ENCODE peak calls at places on chromosomes 2 and 18, in ten cellular contexts. One of them, this sample, is unnamed.

GRCh38 chr2:230778350-230779140 is 65.9 kb downstream of the CAB39 start:
- DNase-seq in NB4: no peak
- DNase-seq in lower leg skin: no peak
- DNase-seq in heart left ventricle: no peak
- DNase-seq in lower lobe of right lung: no peak
- DNase-seq in epithelial cell of esophagus: no peak
- DNase-seq in dorsolateral prefrontal cortex: no peak
- DNase-seq in breast epithelium: no peak
- DNase-seq in fibroblast of the aortic adventitia: peak; percentile 34
- DNase-seq in IMR-90: no peak
- DNase-seq in this sample: no peak

GRCh38 chr2:205555816-205556215 is 126.5 kb upstream of the NRP2 start:
- DNase-seq in lower lobe of right lung: no peak
- DNase-seq in dorsolateral prefrontal cortex: no peak
- DNase-seq in fibroblast of the aortic adventitia: no peak
- DNase-seq in epithelial cell of esophagus: no peak
- DNase-seq in lower leg skin: no peak
- DNase-seq in breast epithelium: no peak
- DNase-seq in heart left ventricle: no peak
- DNase-seq in NB4: no peak
- DNase-seq in IMR-90: no peak
- DNase-seq in this sample: no peak

GRCh38 chr2:18465979-18466378 is 94.5 kb downstream of the RDH14 start:
- DNase-seq in dorsolateral prefrontal cortex: no peak
- DNase-seq in IMR-90: peak; percentile 44
- DNase-seq in breast epithelium: no peak
- DNase-seq in NB4: no peak
- DNase-seq in lower lobe of right lung: no peak
- DNase-seq in heart left ventricle: no peak
- DNase-seq in fibroblast of the aortic adventitia: no peak
- DNase-seq in epithelial cell of esophagus: no peak
- DNase-seq in lower leg skin: no peak
- DNase-seq in this sample: no peak

GRCh38 chr2:102143450-102143985 is 972 bp downstream of the IL1R1 start:
- DNase-seq in IMR-90: peak; percentile 47
- DNase-seq in heart left ventricle: peak; percentile 53
- DNase-seq in dorsolateral prefrontal cortex: no peak
- DNase-seq in lower lobe of right lung: no peak
- DNase-seq in epithelial cell of esophagus: no peak
- DNase-seq in lower leg skin: peak; percentile 21
- DNase-seq in breast epithelium: no peak
- DNase-seq in NB4: no peak
- DNase-seq in fibroblast of the aortic adventitia: peak; percentile 77
- DNase-seq in this sample: no peak

GRCh38 chr2:223599646-223600009 is 2.5 kb downstream of the SCG2 start:
- DNase-seq in breast epithelium: no peak
- DNase-seq in dorsolateral prefrontal cortex: no peak
- DNase-seq in epithelial cell of esophagus: no peak
- DNase-seq in heart left ventricle: no peak
- DNase-seq in IMR-90: no peak
- DNase-seq in lower lobe of right lung: no peak
- DNase-seq in fibroblast of the aortic adventitia: peak; percentile 19
- DNase-seq in NB4: no peak
- DNase-seq in lower leg skin: no peak
- DNase-seq in this sample: no peak

GRCh38 chr2:16623046-16623445 is 42.6 kb downstream of the CYRIA start:
- DNase-seq in IMR-90: peak; percentile 95
- DNase-seq in lower leg skin: no peak
- DNase-seq in NB4: no peak
- DNase-seq in epithelial cell of esophagus: peak; percentile 82
- DNase-seq in lower lobe of right lung: no peak
- DNase-seq in fibroblast of the aortic adventitia: no peak
- DNase-seq in heart left ventricle: no peak
- DNase-seq in dorsolateral prefrontal cortex: no peak
- DNase-seq in breast epithelium: no peak
- DNase-seq in this sample: no peak

GRCh38 chr18:5964996-5965395 is 69.7 kb upstream of the TMEM200C start:
- DNase-seq in lower lobe of right lung: no peak
- DNase-seq in breast epithelium: no peak
- DNase-seq in lower leg skin: no peak
- DNase-seq in epithelial cell of esophagus: no peak
- DNase-seq in NB4: no peak
- DNase-seq in fibroblast of the aortic adventitia: no peak
- DNase-seq in heart left ventricle: no peak
- DNase-seq in IMR-90: no peak
- DNase-seq in dorsolateral prefrontal cortex: no peak
- DNase-seq in this sample: no peak

GRCh38 chr2:127891806-127892205 is 6.0 kb upstream of the AMMECR1L start:
- DNase-seq in fibroblast of the aortic adventitia: no peak
- DNase-seq in lower lobe of right lung: peak; percentile 67
- DNase-seq in lower leg skin: no peak
- DNase-seq in heart left ventricle: no peak
- DNase-seq in NB4: no peak
- DNase-seq in dorsolateral prefrontal cortex: no peak
- DNase-seq in IMR-90: no peak
- DNase-seq in breast epithelium: no peak
- DNase-seq in epithelial cell of esophagus: no peak
- DNase-seq in this sample: no peak

GRCh38 chr2:201768918-201769317 is 11.8 kb downstream of the ALS2 start:
- DNase-seq in breast epithelium: no peak
- DNase-seq in lower leg skin: no peak
- DNase-seq in NB4: no peak
- DNase-seq in lower lobe of right lung: no peak
- DNase-seq in heart left ventricle: no peak
- DNase-seq in fibroblast of the aortic adventitia: peak; percentile 66
- DNase-seq in epithelial cell of esophagus: no peak
- DNase-seq in IMR-90: peak; percentile 62
- DNase-seq in dorsolateral prefrontal cortex: no peak
- DNase-seq in this sample: no peak

GRCh38 chr2:39942970-39943369 is 163.9 kb upstream of the THUMPD2 start:
- DNase-seq in heart left ventricle: no peak
- DNase-seq in IMR-90: peak; percentile 33
- DNase-seq in epithelial cell of esophagus: peak; percentile 9
- DNase-seq in fibroblast of the aortic adventitia: peak; percentile 49
- DNase-seq in lower lobe of right lung: no peak
- DNase-seq in NB4: no peak
- DNase-seq in dorsolateral prefrontal cortex: no peak
- DNase-seq in breast epithelium: no peak
- DNase-seq in lower leg skin: no peak
- DNase-seq in this sample: no peak

GRCh38 chr2:16612490-16612889 is 53.1 kb downstream of the CYRIA start:
- DNase-seq in IMR-90: no peak
- DNase-seq in NB4: no peak
- DNase-seq in dorsolateral prefrontal cortex: no peak
- DNase-seq in heart left ventricle: no peak
- DNase-seq in lower lobe of right lung: no peak
- DNase-seq in lower leg skin: no peak
- DNase-seq in fibroblast of the aortic adventitia: no peak
- DNase-seq in breast epithelium: no peak
- DNase-seq in epithelial cell of esophagus: no peak
- DNase-seq in this sample: no peak

GRCh38 chr18:35477974-35478373 is 19.8 kb downstream of the INO80C start:
- DNase-seq in fibroblast of the aortic adventitia: no peak
- DNase-seq in epithelial cell of esophagus: no peak
- DNase-seq in lower lobe of right lung: no peak
- DNase-seq in heart left ventricle: no peak
- DNase-seq in dorsolateral prefrontal cortex: no peak
- DNase-seq in NB4: no peak
- DNase-seq in IMR-90: no peak
- DNase-seq in lower leg skin: no peak
- DNase-seq in breast epithelium: no peak
- DNase-seq in this sample: no peak

DNA sequence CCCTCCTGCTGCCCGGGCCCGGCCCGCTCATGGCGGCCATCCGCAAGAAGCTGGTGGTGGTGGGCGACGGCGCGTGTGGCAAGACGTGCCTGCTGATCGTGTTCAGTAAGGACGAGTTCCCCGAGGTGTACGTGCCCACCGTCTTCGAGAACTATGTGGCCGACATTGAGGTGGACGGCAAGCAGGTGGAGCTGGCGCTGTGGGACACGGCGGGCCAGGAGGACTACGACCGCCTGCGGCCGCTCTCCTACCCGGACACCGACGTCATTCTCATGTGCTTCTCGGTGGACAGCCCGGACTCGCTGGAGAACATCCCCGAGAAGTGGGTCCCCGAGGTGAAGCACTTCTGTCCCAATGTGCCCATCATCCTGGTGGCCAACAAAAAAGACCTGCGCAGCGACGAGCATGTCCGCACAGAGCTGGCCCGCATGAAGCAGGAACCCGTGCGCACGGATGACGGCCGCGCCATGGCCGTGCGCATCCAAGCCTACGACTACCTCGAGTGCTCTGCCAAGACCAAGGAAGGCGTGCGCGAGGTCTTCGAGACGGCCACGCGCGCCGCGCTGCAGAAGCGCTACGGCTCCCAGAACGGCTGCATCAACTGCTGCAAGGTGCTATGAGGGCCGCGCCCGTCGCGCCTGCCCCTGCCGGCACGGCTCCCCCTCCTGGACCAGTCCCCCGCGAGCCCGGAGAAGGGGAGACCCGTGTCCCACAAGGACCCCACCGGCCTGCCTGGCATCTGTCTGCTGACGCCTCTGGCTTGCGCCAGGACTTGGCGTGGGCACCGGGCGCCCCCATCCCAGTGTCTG is 767 bp downstream of the RHOB start:
- DNase-seq in lower lobe of right lung: peak; percentile 75
- DNase-seq in heart left ventricle: peak; percentile 61
- DNase-seq in dorsolateral prefrontal cortex: peak; percentile 63
- DNase-seq in fibroblast of the aortic adventitia: peak; percentile 58
- DNase-seq in lower leg skin: peak; percentile 48
- DNase-seq in epithelial cell of esophagus: peak; percentile 38
- DNase-seq in NB4: peak; percentile 39
- DNase-seq in breast epithelium: peak; percentile 64
- DNase-seq in IMR-90: peak; percentile 41
- DNase-seq in this sample: no peak
- TF ChIP-seq CTCF in lower lobe of right lung: no peak
- TF ChIP-seq CTCF in heart left ventricle: no peak
- TF ChIP-seq CTCF in dorsolateral prefrontal cortex: no peak
- TF ChIP-seq CTCF in fibroblast of the aortic adventitia: no peak
- TF ChIP-seq CTCF in lower leg skin: no peak
- TF ChIP-seq CTCF in epithelial cell of esophagus: no peak
- TF ChIP-seq CTCF in NB4: no peak
- TF ChIP-seq CTCF in breast epithelium: peak; percentile 15
- TF ChIP-seq CTCF in IMR-90: no peak
- TF ChIP-seq CTCF in this sample: no peak

GRCh38 chr18:61062241-61062640 is 271.0 kb upstream of the CDH20 start:
- DNase-seq in heart left ventricle: no peak
- DNase-seq in lower leg skin: no peak
- DNase-seq in epithelial cell of esophagus: no peak
- DNase-seq in lower lobe of right lung: no peak
- DNase-seq in breast epithelium: no peak
- DNase-seq in fibroblast of the aortic adventitia: no peak
- DNase-seq in IMR-90: no peak
- DNase-seq in NB4: no peak
- DNase-seq in dorsolateral prefrontal cortex: no peak
- DNase-seq in this sample: no peak
- TF ChIP-seq CTCF in heart left ventricle: no peak
- TF ChIP-seq CTCF in lower leg skin: no peak
- TF ChIP-seq CTCF in epithelial cell of esophagus: no peak
- TF ChIP-seq CTCF in lower lobe of right lung: no peak
- TF ChIP-seq CTCF in breast epithelium: no peak
- TF ChIP-seq CTCF in fibroblast of the aortic adventitia: no peak
- TF ChIP-seq CTCF in IMR-90: no peak
- TF ChIP-seq CTCF in NB4: no peak
- TF ChIP-seq CTCF in dorsolateral prefrontal cortex: no peak
- TF ChIP-seq CTCF in this sample: no peak

GRCh38 chr18:23779696-23780303 is 90.5 kb downstream of the LAMA3 start:
- DNase-seq in IMR-90: peak; percentile 28
- DNase-seq in lower lobe of right lung: no peak
- DNase-seq in dorsolateral prefrontal cortex: no peak
- DNase-seq in NB4: no peak
- DNase-seq in breast epithelium: no peak
- DNase-seq in lower leg skin: no peak
- DNase-seq in heart left ventricle: no peak
- DNase-seq in epithelial cell of esophagus: peak; percentile 26
- DNase-seq in fibroblast of the aortic adventitia: peak; percentile 23
- DNase-seq in this sample: no peak
- TF ChIP-seq CTCF in IMR-90: peak; percentile 11
- TF ChIP-seq CTCF in lower lobe of right lung: no peak
- TF ChIP-seq CTCF in dorsolateral prefrontal cortex: no peak
- TF ChIP-seq CTCF in NB4: no peak
- TF ChIP-seq CTCF in breast epithelium: no peak
- TF ChIP-seq CTCF in lower leg skin: no peak
- TF ChIP-seq CTCF in heart left ventricle: no peak
- TF ChIP-seq CTCF in epithelial cell of esophagus: no peak
- TF ChIP-seq CTCF in fibroblast of the aortic adventitia: no peak
- TF ChIP-seq CTCF in this sample: no peak

GRCh38 chr2:162574615-162575452 is 230.9 kb downstream of the GCA start:
- DNase-seq in heart left ventricle: no peak
- DNase-seq in fibroblast of the aortic adventitia: no peak
- DNase-seq in IMR-90: no peak
- DNase-seq in NB4: no peak
- DNase-seq in breast epithelium: no peak
- DNase-seq in lower lobe of right lung: no peak
- DNase-seq in epithelial cell of esophagus: no peak
- DNase-seq in dorsolateral prefrontal cortex: no peak
- DNase-seq in lower leg skin: no peak
- DNase-seq in this sample: no peak

GRCh38 chr2:162582357-162582798 is 238.4 kb downstream of the GCA start:
- DNase-seq in heart left ventricle: no peak
- DNase-seq in breast epithelium: no peak
- DNase-seq in epithelial cell of esophagus: peak; percentile 27
- DNase-seq in lower lobe of right lung: no peak
- DNase-seq in fibroblast of the aortic adventitia: no peak
- DNase-seq in dorsolateral prefrontal cortex: no peak
- DNase-seq in lower leg skin: no peak
- DNase-seq in NB4: no peak
- DNase-seq in IMR-90: no peak
- DNase-seq in this sample: no peak

GRCh38 chr2:162579986-162580385 is 236.1 kb downstream of the GCA start:
- DNase-seq in epithelial cell of esophagus: no peak
- DNase-seq in heart left ventricle: no peak
- DNase-seq in fibroblast of the aortic adventitia: no peak
- DNase-seq in IMR-90: no peak
- DNase-seq in breast epithelium: no peak
- DNase-seq in dorsolateral prefrontal cortex: no peak
- DNase-seq in lower leg skin: no peak
- DNase-seq in lower lobe of right lung: no peak
- DNase-seq in NB4: no peak
- DNase-seq in this sample: no peak

GRCh38 chr2:162581931-162582330 is 238.0 kb downstream of the GCA start:
- DNase-seq in lower lobe of right lung: no peak
- DNase-seq in heart left ventricle: no peak
- DNase-seq in NB4: no peak
- DNase-seq in fibroblast of the aortic adventitia: no peak
- DNase-seq in epithelial cell of esophagus: no peak
- DNase-seq in breast epithelium: no peak
- DNase-seq in dorsolateral prefrontal cortex: no peak
- DNase-seq in lower leg skin: no peak
- DNase-seq in IMR-90: no peak
- DNase-seq in this sample: no peak

DNA sequence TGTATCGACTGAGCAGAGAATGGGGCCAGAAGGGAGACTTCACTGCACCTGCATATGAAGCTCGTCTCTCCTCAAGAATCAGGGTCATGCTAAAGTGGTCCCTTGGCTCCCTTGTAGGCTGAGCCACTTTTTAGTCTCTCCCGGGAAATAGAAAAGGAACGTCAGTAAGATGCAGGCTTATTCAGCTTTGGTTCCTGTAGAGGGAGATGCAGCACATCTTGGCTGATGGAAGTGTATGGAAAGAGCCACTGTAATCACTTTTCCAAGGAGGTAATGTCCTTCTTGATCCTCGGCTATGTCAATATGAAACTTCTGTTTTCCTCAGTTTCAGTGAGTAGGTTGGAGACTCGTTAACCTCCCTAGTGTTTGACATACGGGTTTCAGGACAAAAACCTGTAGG is 235.2 kb downstream of the GCA start:
- DNase-seq in NB4: no peak
- DNase-seq in heart left ventricle: no peak
- DNase-seq in fibroblast of the aortic adventitia: no peak
- DNase-seq in lower lobe of right lung: no peak
- DNase-seq in epithelial cell of esophagus: peak; percentile 9
- DNase-seq in breast epithelium: no peak
- DNase-seq in dorsolateral prefrontal cortex: no peak
- DNase-seq in IMR-90: no peak
- DNase-seq in lower leg skin: no peak
- DNase-seq in this sample: no peak
- TF ChIP-seq CTCF in NB4: no peak
- TF ChIP-seq CTCF in heart left ventricle: no peak
- TF ChIP-seq CTCF in fibroblast of the aortic adventitia: no peak
- TF ChIP-seq CTCF in lower lobe of right lung: no peak
- TF ChIP-seq CTCF in epithelial cell of esophagus: peak; percentile 33
- TF ChIP-seq CTCF in breast epithelium: no peak
- TF ChIP-seq CTCF in dorsolateral prefrontal cortex: no peak
- TF ChIP-seq CTCF in IMR-90: no peak
- TF ChIP-seq CTCF in lower leg skin: no peak
- TF ChIP-seq CTCF in this sample: no peak

This sample was measured in D721Med.